ENCODE peak calls at places on chromosomes 6 and 20, in four cellular contexts. F is coronary artery, I is lung, O is colonic mucosa. Q is an unnamed sample.

GRCh38 chr6:120211955-120212792 is 862.6 kb upstream of the MAN1A1 start:
- DNase-seq in O (no peak), I (no peak), F (no peak), Q (no peak)

GRCh38 chr20:3262566-3262965 is 23.6 kb upstream of the SLC4A11 start:
- DNase-seq in O (no peak), F (no peak), I (no peak), Q (no peak)

GRCh38 chr6:133340557-133340956 is 99.4 kb downstream of the EYA4 start:
- DNase-seq in O (no peak), F (no peak), I (no peak), Q (no peak)

GRCh38 chr20:6994452-6994851 is 227.0 kb downstream of the BMP2 start:
- DNase-seq in I (no peak), F (no peak), O (no peak), Q (no peak)

GRCh38 chr6:107717781-107718180 is 106.3 kb downstream of the SCML4 start:
- DNase-seq in I (no peak), F (no peak), O (no peak), Q (no peak)

GRCh38 chr20:22904411-22904810 is 130.7 kb upstream of the SSTR4 start:
- DNase-seq in F (no peak), O (no peak), I (no peak), Q (no peak)

GRCh38 chr6:144321839-144322591 is 36.9 kb downstream of the UTRN start:
- DNase-seq in O (no peak), F (no peak), I (no peak), Q (no peak)

GRCh38 chr20:21529863-21530262 is 16.0 kb upstream of the NKX2-2 start:
- DNase-seq in F (no peak), O (no peak), I (no peak), Q (no peak)

GRCh38 chr6:82461536-82461935 is 97.9 kb downstream of the TPBG start:
- DNase-seq in F (no peak), I (no peak), O (no peak), Q (no peak)

GRCh38 chr6:129252377-129253071 is 369.6 kb downstream of the LAMA2 start:
- DNase-seq in I (no peak), O (no peak), F (no peak), Q (no peak)

GRCh38 chr6:107152633-107153032 is 37.3 kb upstream of the BEND3 start:
- DNase-seq in I (no peak), O (peak; percentile 65), F (no peak), Q (no peak)

GRCh38 chr6:1482381-1483166 is 93.2 kb downstream of the FOXF2 start:
- DNase-seq in O (no peak), I (no peak), F (no peak), Q (no peak)

GRCh38 chr6:161954077-161954476 is 680.2 kb upstream of the AGPAT4 start:
- DNase-seq in I (no peak), F (no peak), O (no peak), Q (no peak)

GRCh38 chr6:134173007-134173690 is 120.7 kb upstream of the SLC2A12 start:
- DNase-seq in F (no peak), I (no peak), O (no peak), Q (no peak)

GRCh38 chr20:52838510-52839241 is 133.5 kb upstream of the TSHZ2 start:
- DNase-seq in O (no peak), I (no peak), F (no peak), Q (no peak)

GRCh38 chr6:165317723-165318122 is 8.3 kb upstream of the C6orf118 start:
- DNase-seq in I (no peak), F (no peak), O (no peak), Q (no peak)

GRCh38 chr6:14516947-14517346 is 399.4 kb downstream of the CD83 start:
- DNase-seq in O (no peak), F (no peak), I (no peak), Q (no peak)

GRCh38 chr6:57064809-57065208 is 18.3 kb downstream of the KIAA1586 start:
- DNase-seq in F (no peak), O (no peak), I (no peak), Q (no peak)

GRCh38 chr6:105797313-105797970 is 288.7 kb upstream of the PRDM1 start:
- DNase-seq in I (no peak), O (no peak), F (no peak), Q (no peak)

GRCh38 chr6:156685823-156686428 is 91.3 kb upstream of the ARID1B start:
- DNase-seq in O (peak; percentile 27), F (no peak), I (no peak), Q (no peak)

GRCh38 chr20:34675993-34676641 is 775 bp downstream of the PIGU start:
- DNase-seq in F (no peak), O (no peak), I (no peak), Q (no peak)

GRCh38 chr6:77292564-77293546 is 170.4 kb downstream of the HTR1B start:
- DNase-seq in O (no peak), I (no peak), F (no peak), Q (no peak)

GRCh38 chr6:79307321-79308036 is 73.0 kb upstream of the HMGN3 start:
- DNase-seq in I (no peak), O (no peak), F (no peak), Q (peak; percentile 17)

DNA sequence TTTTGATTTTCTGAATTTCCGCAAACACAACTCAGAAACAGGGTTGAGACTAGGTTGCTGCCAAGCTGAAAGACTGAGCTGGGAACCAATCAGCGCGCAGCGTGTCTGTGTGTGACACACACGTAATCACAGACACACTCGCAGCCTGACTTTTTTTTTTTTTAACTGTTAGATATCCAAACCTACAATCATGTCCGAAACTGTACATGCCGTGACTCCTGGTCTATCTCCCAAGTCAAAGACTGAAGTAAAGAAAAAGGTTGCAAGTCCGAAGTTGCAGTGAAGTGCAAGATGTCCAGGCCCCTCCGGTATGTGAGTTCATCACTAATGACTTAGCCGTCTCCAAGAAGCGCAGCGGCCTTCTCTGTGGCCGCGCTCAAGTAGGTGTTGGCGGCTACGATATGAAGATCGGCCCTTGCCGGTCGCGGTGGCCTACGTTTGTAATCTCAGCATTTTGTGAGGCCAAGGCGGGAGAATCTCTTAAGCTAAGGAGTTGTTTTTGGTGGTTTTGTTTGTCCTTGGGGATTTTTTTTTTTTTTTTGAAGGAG is 108.2 kb downstream of the HFE start:
- DNase-seq in O (peak; percentile 94), F (peak; percentile 94), I (peak; percentile 85), Q (peak; percentile 71)
- H3K27ac ChIP-seq in O (peak overlapping the region; percentile 99), F (peak overlapping the region; percentile 85), I (peak overlapping the region; percentile 88), Q (no peak overlapping the region)

GRCh38 chr20:63408684-63409046 is 47.5 kb upstream of the CHRNA4 start:
- DNase-seq in O (no peak), I (no peak), F (no peak), Q (no peak)

GRCh38 chr20:63407928-63408683 is 47.0 kb upstream of the CHRNA4 start:
- DNase-seq in F (no peak), I (no peak), O (no peak), Q (no peak)

GRCh38 chr20:63411151-63411897 is 50.2 kb upstream of the CHRNA4 start:
- DNase-seq in O (no peak), F (no peak), I (no peak), Q (no peak)

GRCh38 chr20:63409834-63410435 is 48.8 kb upstream of the CHRNA4 start:
- DNase-seq in F (no peak), O (no peak), I (no peak), Q (no peak)

DNA sequence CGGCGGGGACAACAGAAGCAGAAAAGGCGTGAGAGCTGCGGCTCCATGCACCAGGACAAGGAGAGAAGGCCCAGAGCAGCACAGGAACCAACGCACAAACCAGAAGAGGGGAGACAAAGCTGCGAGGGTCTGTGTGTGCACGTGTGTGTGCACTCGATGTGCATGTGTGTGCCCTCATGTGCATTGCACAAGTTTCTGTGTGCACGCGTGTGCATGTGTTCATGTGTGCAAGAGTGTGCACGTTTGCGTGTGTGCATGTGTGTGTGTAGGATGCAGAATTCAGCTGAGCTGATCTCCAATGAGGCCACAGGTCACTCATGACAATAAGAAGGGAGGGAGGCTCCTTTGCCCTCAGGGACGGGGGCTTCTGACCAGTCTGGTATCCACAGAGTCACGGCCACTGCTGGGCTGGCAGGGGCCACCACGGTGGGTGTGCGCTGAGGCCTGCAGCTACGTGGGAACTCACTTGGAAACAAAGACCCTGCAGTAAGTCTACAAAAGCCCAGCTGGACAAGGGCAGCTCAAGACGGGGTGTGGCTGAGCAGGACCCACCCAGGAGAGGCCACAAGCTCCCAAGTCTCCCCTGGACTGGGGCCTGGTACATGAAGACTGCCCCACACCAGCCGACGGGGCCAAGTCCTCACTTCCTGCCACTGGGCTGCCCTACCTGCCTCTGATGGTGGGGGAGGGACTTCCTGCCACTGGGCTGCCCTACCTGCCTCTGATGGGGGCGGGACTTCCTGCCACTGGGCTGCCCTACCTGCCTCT is 48.1 kb upstream of the CHRNA4 start:
- DNase-seq in O (no peak), I (no peak), F (no peak), Q (no peak)
- H3K27ac ChIP-seq in O (no peak overlapping the region), I (no peak overlapping the region), F (no peak overlapping the region), Q (no peak overlapping the region)

GRCh38 chr20:17014217-17014616 is 212.6 kb upstream of the PCSK2 start:
- DNase-seq in F (no peak), O (no peak), I (no peak), Q (peak; percentile 14)
- H3K27ac ChIP-seq in F (no peak overlapping the region), O (no peak overlapping the region), I (no peak overlapping the region), Q (no peak overlapping the region)

DNA sequence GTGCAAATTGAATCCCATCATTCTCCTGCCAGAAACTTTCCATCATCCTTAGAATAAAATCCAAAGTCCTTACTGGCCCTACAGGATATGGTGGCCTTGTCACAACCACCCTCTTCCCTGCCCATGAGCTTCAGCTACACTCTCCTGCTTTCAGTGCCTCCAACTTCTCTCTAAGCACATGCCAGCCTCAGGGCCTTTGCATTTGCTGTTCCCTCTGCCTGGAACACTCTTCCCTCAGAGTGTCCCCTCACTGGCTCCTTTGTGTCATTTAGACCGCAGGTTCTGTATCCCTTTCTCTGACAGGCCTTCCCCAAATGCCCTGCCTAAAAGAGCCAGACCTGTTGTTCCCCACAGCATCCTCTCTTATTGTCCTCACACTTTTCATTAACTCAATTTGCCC is 18.2 kb downstream of the HCK start:
- DNase-seq in F (no peak), O (no peak), I (no peak), Q (no peak)
- H3K27ac ChIP-seq in F (no peak overlapping the region), O (no peak overlapping the region), I (no peak overlapping the region), Q (no peak overlapping the region)

DNA sequence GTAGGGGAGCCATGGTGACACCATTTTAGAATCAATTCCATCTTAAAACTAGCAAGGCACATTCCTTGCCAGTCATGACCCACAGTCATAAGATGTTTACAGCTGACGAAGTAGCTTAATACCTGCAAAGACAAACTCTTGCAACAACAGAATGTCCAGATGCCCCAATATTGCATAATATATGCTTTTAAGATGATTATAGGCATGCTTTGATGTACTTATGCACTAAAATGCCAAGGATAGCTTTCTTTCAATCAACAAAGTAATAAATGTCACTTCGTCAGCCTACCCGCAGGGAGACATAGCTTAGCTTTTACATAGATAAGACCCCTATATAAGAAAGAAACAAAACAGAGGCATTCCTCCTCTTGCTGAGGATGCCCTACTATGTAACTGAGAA is 26.7 kb downstream of the ACSS1 start:
- DNase-seq in I (no peak), F (no peak), O (no peak), Q (no peak)
- H3K27ac ChIP-seq in I (no peak overlapping the region), F (no peak overlapping the region), O (no peak overlapping the region), Q (peak overlapping the region; percentile 98)

DNA sequence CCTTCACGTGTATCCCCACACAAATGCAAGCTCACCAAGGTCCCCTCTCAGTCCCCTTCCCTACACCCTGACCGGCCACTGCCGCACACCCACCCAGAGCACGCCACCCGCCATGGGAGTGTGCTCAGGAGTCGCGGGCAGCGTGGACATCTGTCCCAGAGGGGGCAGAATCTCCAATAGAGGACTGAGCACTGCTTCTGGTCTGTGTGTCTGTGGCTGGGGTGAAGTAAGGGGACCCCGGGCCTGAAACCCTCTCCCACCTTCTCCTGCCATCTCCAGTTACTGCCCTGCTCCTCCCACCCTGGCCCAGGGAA is 8.3 kb downstream of the MYL9 start:
- DNase-seq in I (no peak), O (no peak), F (no peak), Q (no peak)
- H3K27ac ChIP-seq in I (no peak overlapping the region), O (no peak overlapping the region), F (peak overlapping the region; percentile 51), Q (no peak overlapping the region)